ENCODE peak calls at places on chromosomes 3 and 15, in nine cellular contexts. One of them, this sample, is unnamed.

GRCh38 chr3:4907647-4908046 is 71.6 kb upstream of the BHLHE40 start:
- DNase-seq in tibial artery: no peak
- DNase-seq in thoracic aorta: no peak
- DNase-seq in psoas muscle: no peak
- DNase-seq in upper lobe of right lung: no peak
- DNase-seq in DND-41: no peak
- DNase-seq in stomach: no peak
- DNase-seq in body of pancreas: no peak
- DNase-seq in kidney: no peak
- DNase-seq in this sample: no peak

GRCh38 chr15:77907824-77908751 is 169.4 kb downstream of the TBC1D2B start:
- DNase-seq in stomach: peak; percentile 78
- DNase-seq in kidney: peak; percentile 75
- DNase-seq in psoas muscle: no peak
- DNase-seq in DND-41: peak; percentile 44
- DNase-seq in tibial artery: no peak
- DNase-seq in body of pancreas: peak; percentile 71
- DNase-seq in thoracic aorta: no peak
- DNase-seq in upper lobe of right lung: peak; percentile 68
- DNase-seq in this sample: no peak

GRCh38 chr3:65729553-65729952 is 309.2 kb downstream of the MAGI1 start:
- DNase-seq in kidney: no peak
- DNase-seq in psoas muscle: no peak
- DNase-seq in tibial artery: no peak
- DNase-seq in body of pancreas: peak; percentile 16
- DNase-seq in thoracic aorta: no peak
- DNase-seq in stomach: no peak
- DNase-seq in upper lobe of right lung: no peak
- DNase-seq in DND-41: no peak
- DNase-seq in this sample: no peak

GRCh38 chr15:45091161-45091560 is 22.8 kb downstream of the DUOX2 start:
- DNase-seq in tibial artery: peak; percentile 9
- DNase-seq in psoas muscle: no peak
- DNase-seq in thoracic aorta: no peak
- DNase-seq in body of pancreas: no peak
- DNase-seq in DND-41: no peak
- DNase-seq in kidney: no peak
- DNase-seq in upper lobe of right lung: no peak
- DNase-seq in stomach: no peak
- DNase-seq in this sample: no peak

GRCh38 chr15:70023064-70023768 is 74.5 kb downstream of the TLE3 start:
- DNase-seq in body of pancreas: no peak
- DNase-seq in tibial artery: peak; percentile 44
- DNase-seq in upper lobe of right lung: no peak
- DNase-seq in psoas muscle: no peak
- DNase-seq in DND-41: peak; percentile 32
- DNase-seq in thoracic aorta: no peak
- DNase-seq in kidney: no peak
- DNase-seq in stomach: no peak
- DNase-seq in this sample: no peak

GRCh38 chr15:99310745-99311144 is 59.5 kb downstream of the LRRC28 start:
- DNase-seq in thoracic aorta: no peak
- DNase-seq in body of pancreas: no peak
- DNase-seq in tibial artery: no peak
- DNase-seq in upper lobe of right lung: no peak
- DNase-seq in psoas muscle: no peak
- DNase-seq in stomach: no peak
- DNase-seq in DND-41: no peak
- DNase-seq in kidney: no peak
- DNase-seq in this sample: no peak

GRCh38 chr3:64188810-64189560 is 36.3 kb downstream of the PRICKLE2 start:
- DNase-seq in body of pancreas: peak; percentile 46
- DNase-seq in thoracic aorta: peak; percentile 22
- DNase-seq in upper lobe of right lung: no peak
- DNase-seq in kidney: no peak
- DNase-seq in psoas muscle: no peak
- DNase-seq in stomach: no peak
- DNase-seq in DND-41: no peak
- DNase-seq in tibial artery: peak; percentile 67
- DNase-seq in this sample: peak; percentile 83

GRCh38 chr3:62451211-62451892 is 78.0 kb upstream of the FEZF2 start:
- DNase-seq in tibial artery: no peak
- DNase-seq in upper lobe of right lung: no peak
- DNase-seq in DND-41: peak; percentile 46
- DNase-seq in thoracic aorta: no peak
- DNase-seq in body of pancreas: no peak
- DNase-seq in kidney: no peak
- DNase-seq in stomach: no peak
- DNase-seq in psoas muscle: no peak
- DNase-seq in this sample: no peak

GRCh38 chr3:133573054-133573628 is 345 bp upstream of the CDV3 start:
- DNase-seq in tibial artery: peak; percentile 100
- DNase-seq in psoas muscle: peak; percentile 100
- DNase-seq in kidney: peak; percentile 100
- DNase-seq in DND-41: peak; percentile 100
- DNase-seq in body of pancreas: peak; percentile 100
- DNase-seq in thoracic aorta: peak; percentile 100
- DNase-seq in upper lobe of right lung: peak; percentile 100
- DNase-seq in stomach: peak; percentile 100
- DNase-seq in this sample: peak; percentile 100

GRCh38 chr15:64423970-64424369 is 36.3 kb downstream of the TRIP4 start:
- DNase-seq in tibial artery: no peak
- DNase-seq in thoracic aorta: no peak
- DNase-seq in psoas muscle: no peak
- DNase-seq in kidney: no peak
- DNase-seq in stomach: no peak
- DNase-seq in body of pancreas: no peak
- DNase-seq in upper lobe of right lung: no peak
- DNase-seq in DND-41: no peak
- DNase-seq in this sample: no peak

GRCh38 chr3:81043660-81044199 is 717.7 kb downstream of the GBE1 start:
- DNase-seq in upper lobe of right lung: no peak
- DNase-seq in tibial artery: no peak
- DNase-seq in stomach: no peak
- DNase-seq in kidney: no peak
- DNase-seq in thoracic aorta: no peak
- DNase-seq in body of pancreas: no peak
- DNase-seq in psoas muscle: no peak
- DNase-seq in DND-41: no peak
- DNase-seq in this sample: no peak

GRCh38 chr3:71583569-71584215 is at the start of gene FOXP1:
- DNase-seq in upper lobe of right lung: peak; percentile 90
- DNase-seq in DND-41: peak; percentile 83
- DNase-seq in psoas muscle: peak; percentile 88
- DNase-seq in tibial artery: peak; percentile 89
- DNase-seq in thoracic aorta: peak; percentile 31
- DNase-seq in kidney: peak; percentile 92
- DNase-seq in body of pancreas: peak; percentile 77
- DNase-seq in stomach: peak; percentile 78
- DNase-seq in this sample: peak; percentile 92

GRCh38 chr15:30917013-30917412 is 13.3 kb downstream of the FAN1 start:
- DNase-seq in tibial artery: no peak
- DNase-seq in DND-41: no peak
- DNase-seq in thoracic aorta: no peak
- DNase-seq in stomach: no peak
- DNase-seq in psoas muscle: no peak
- DNase-seq in upper lobe of right lung: no peak
- DNase-seq in body of pancreas: no peak
- DNase-seq in kidney: no peak
- DNase-seq in this sample: no peak
- H3K36me3 ChIP-seq in tibial artery: peaks cover 46% of the 10 kb centered on the region
- H3K36me3 ChIP-seq in DND-41: peaks cover 93% of the 10 kb centered on the region
- H3K36me3 ChIP-seq in thoracic aorta: peaks cover 14% of the 10 kb centered on the region
- H3K36me3 ChIP-seq in stomach: peaks cover 95% of the 10 kb centered on the region
- H3K36me3 ChIP-seq in psoas muscle: peaks cover 94% of the 10 kb centered on the region
- H3K36me3 ChIP-seq in upper lobe of right lung: peaks cover 95% of the 10 kb centered on the region
- H3K36me3 ChIP-seq in body of pancreas: peaks cover 5% of the 10 kb centered on the region
- H3K36me3 ChIP-seq in kidney: peaks cover 15% of the 10 kb centered on the region
- H3K36me3 ChIP-seq in this sample: peaks cover 71% of the 10 kb centered on the region

GRCh38 chr15:90807687-90808086 is 60.7 kb upstream of the FURIN start:
- DNase-seq in stomach: no peak
- DNase-seq in DND-41: no peak
- DNase-seq in body of pancreas: no peak
- DNase-seq in kidney: no peak
- DNase-seq in psoas muscle: no peak
- DNase-seq in tibial artery: no peak
- DNase-seq in thoracic aorta: no peak
- DNase-seq in upper lobe of right lung: no peak
- DNase-seq in this sample: no peak

GRCh38 chr15:90809536-90809935 is 58.9 kb upstream of the FURIN start:
- DNase-seq in body of pancreas: no peak
- DNase-seq in thoracic aorta: no peak
- DNase-seq in psoas muscle: no peak
- DNase-seq in tibial artery: no peak
- DNase-seq in stomach: no peak
- DNase-seq in upper lobe of right lung: no peak
- DNase-seq in DND-41: no peak
- DNase-seq in kidney: no peak
- DNase-seq in this sample: no peak

GRCh38 chr15:90808517-90808939 is 59.9 kb upstream of the FURIN start:
- DNase-seq in kidney: no peak
- DNase-seq in body of pancreas: no peak
- DNase-seq in tibial artery: no peak
- DNase-seq in upper lobe of right lung: no peak
- DNase-seq in stomach: no peak
- DNase-seq in DND-41: no peak
- DNase-seq in psoas muscle: no peak
- DNase-seq in thoracic aorta: no peak
- DNase-seq in this sample: no peak

GRCh38 chr15:90810354-90810753 is 58.0 kb upstream of the FURIN start:
- DNase-seq in thoracic aorta: no peak
- DNase-seq in stomach: no peak
- DNase-seq in kidney: no peak
- DNase-seq in tibial artery: no peak
- DNase-seq in DND-41: no peak
- DNase-seq in body of pancreas: no peak
- DNase-seq in psoas muscle: no peak
- DNase-seq in upper lobe of right lung: no peak
- DNase-seq in this sample: no peak

DNA sequence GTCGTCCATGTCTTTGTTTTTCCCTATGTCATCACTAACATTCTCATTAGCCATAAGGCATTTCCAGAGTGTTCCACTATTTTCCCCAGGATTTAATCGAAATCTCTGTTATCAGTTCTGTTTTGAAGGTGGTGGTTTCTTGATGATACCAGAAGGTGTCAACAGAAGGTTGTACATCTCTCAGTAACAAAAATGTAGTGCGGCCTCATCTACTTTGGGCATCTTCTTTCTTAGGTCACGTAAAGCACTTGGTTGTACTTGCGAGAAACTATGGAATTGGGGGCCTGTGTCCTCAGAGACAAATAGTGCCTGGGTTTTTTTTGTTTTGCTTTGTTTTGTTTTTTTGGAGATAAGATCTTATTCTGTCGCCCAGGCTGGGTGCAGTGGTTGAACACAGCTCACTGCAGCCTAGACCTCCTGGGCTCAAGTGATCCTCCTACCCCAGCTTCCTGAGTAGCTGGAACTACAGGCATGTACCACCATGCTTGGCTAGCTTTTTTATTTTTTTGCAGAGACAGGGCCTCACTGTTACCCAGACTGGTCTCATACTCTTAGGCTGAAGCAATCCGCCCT is 61.2 kb upstream of the FURIN start:
- DNase-seq in thoracic aorta: no peak
- DNase-seq in body of pancreas: no peak
- DNase-seq in stomach: no peak
- DNase-seq in upper lobe of right lung: no peak
- DNase-seq in psoas muscle: no peak
- DNase-seq in DND-41: no peak
- DNase-seq in kidney: no peak
- DNase-seq in tibial artery: no peak
- DNase-seq in this sample: no peak
- H3K36me3 ChIP-seq in thoracic aorta: no peaks in the 10 kb centered on the region
- H3K36me3 ChIP-seq in body of pancreas: no peaks in the 10 kb centered on the region
- H3K36me3 ChIP-seq in stomach: no peaks in the 10 kb centered on the region
- H3K36me3 ChIP-seq in upper lobe of right lung: no peaks in the 10 kb centered on the region
- H3K36me3 ChIP-seq in psoas muscle: no peaks in the 10 kb centered on the region
- H3K36me3 ChIP-seq in DND-41: peaks cover 85% of the 10 kb centered on the region
- H3K36me3 ChIP-seq in kidney: no peaks in the 10 kb centered on the region
- H3K36me3 ChIP-seq in tibial artery: no peaks in the 10 kb centered on the region
- H3K36me3 ChIP-seq in this sample: no peaks in the 10 kb centered on the region

DNA sequence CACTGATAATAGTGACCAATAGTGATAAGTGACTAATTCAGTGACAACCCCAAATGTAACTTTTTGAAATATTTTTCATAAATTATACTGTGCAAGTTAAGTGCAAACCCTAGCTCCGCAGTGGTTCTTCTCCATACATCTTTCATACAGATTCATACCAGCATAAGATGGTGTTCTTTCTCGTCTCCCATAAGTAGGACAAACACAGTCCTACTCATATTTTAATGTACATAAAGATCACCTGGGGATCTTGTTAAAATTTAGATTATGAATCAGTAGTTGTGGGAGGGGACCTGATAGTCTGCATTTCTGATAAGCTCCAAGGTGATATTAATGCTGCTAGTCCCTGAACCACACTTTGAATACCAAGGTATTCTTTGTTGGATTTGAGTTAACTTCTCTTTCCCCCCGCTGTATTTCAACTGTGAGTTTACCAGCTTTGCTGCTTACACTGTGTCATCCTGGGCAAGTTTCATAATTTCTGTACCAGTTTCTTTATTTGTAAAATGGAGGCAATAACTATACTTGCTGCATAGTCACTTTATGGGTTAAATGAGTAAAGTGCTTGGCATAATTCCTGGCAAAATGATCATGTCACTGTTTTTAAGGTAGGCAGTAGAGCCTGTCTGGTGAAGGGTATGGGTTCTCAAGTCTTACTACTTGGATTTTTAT is 34.7 kb upstream of the C3orf38 start:
- DNase-seq in body of pancreas: no peak
- DNase-seq in upper lobe of right lung: no peak
- DNase-seq in psoas muscle: no peak
- DNase-seq in tibial artery: no peak
- DNase-seq in thoracic aorta: no peak
- DNase-seq in kidney: no peak
- DNase-seq in stomach: no peak
- DNase-seq in DND-41: no peak
- DNase-seq in this sample: no peak
- H3K36me3 ChIP-seq in body of pancreas: no peaks in the 10 kb centered on the region
- H3K36me3 ChIP-seq in upper lobe of right lung: peaks cover 22% of the 10 kb centered on the region
- H3K36me3 ChIP-seq in psoas muscle: peaks cover 27% of the 10 kb centered on the region
- H3K36me3 ChIP-seq in tibial artery: peaks cover 8% of the 10 kb centered on the region
- H3K36me3 ChIP-seq in thoracic aorta: no peaks in the 10 kb centered on the region
- H3K36me3 ChIP-seq in kidney: peaks cover 2% of the 10 kb centered on the region
- H3K36me3 ChIP-seq in stomach: peaks cover 17% of the 10 kb centered on the region
- H3K36me3 ChIP-seq in DND-41: peaks cover 42% of the 10 kb centered on the region
- H3K36me3 ChIP-seq in this sample: peaks cover 23% of the 10 kb centered on the region

GRCh38 chr3:48528754-48529153 is 24.8 kb upstream of the SHISA5 start:
- DNase-seq in DND-41: no peak
- DNase-seq in stomach: no peak
- DNase-seq in psoas muscle: no peak
- DNase-seq in upper lobe of right lung: no peak
- DNase-seq in kidney: peak; percentile 15
- DNase-seq in tibial artery: no peak
- DNase-seq in body of pancreas: no peak
- DNase-seq in thoracic aorta: no peak
- DNase-seq in this sample: no peak
- H3K36me3 ChIP-seq in DND-41: no peaks in the 10 kb centered on the region
- H3K36me3 ChIP-seq in stomach: peaks cover 15% of the 10 kb centered on the region
- H3K36me3 ChIP-seq in psoas muscle: peaks cover 14% of the 10 kb centered on the region
- H3K36me3 ChIP-seq in upper lobe of right lung: no peaks in the 10 kb centered on the region
- H3K36me3 ChIP-seq in kidney: no peaks in the 10 kb centered on the region
- H3K36me3 ChIP-seq in tibial artery: peaks cover 8% of the 10 kb centered on the region
- H3K36me3 ChIP-seq in body of pancreas: no peaks in the 10 kb centered on the region
- H3K36me3 ChIP-seq in thoracic aorta: peaks cover 8% of the 10 kb centered on the region
- H3K36me3 ChIP-seq in this sample: no peaks in the 10 kb centered on the region

GRCh38 chr15:47762621-47763020 is 45.3 kb downstream of the SEMA6D start:
- DNase-seq in tibial artery: no peak
- DNase-seq in body of pancreas: no peak
- DNase-seq in kidney: no peak
- DNase-seq in upper lobe of right lung: no peak
- DNase-seq in thoracic aorta: no peak
- DNase-seq in stomach: no peak
- DNase-seq in psoas muscle: no peak
- DNase-seq in DND-41: no peak
- DNase-seq in this sample: no peak
- H3K36me3 ChIP-seq in tibial artery: peaks cover 60% of the 10 kb centered on the region
- H3K36me3 ChIP-seq in body of pancreas: peaks cover 13% of the 10 kb centered on the region
- H3K36me3 ChIP-seq in kidney: peaks cover 7% of the 10 kb centered on the region
- H3K36me3 ChIP-seq in upper lobe of right lung: peaks cover 34% of the 10 kb centered on the region
- H3K36me3 ChIP-seq in thoracic aorta: peaks cover 44% of the 10 kb centered on the region
- H3K36me3 ChIP-seq in stomach: peaks cover 42% of the 10 kb centered on the region
- H3K36me3 ChIP-seq in psoas muscle: peaks cover 77% of the 10 kb centered on the region
- H3K36me3 ChIP-seq in DND-41: no peaks in the 10 kb centered on the region
- H3K36me3 ChIP-seq in this sample: peaks cover 62% of the 10 kb centered on the region